ENCODE peak calls at places on chromosomes 4 and X, in five cellular contexts. Z, X, T, R and P are unnamed samples.

GRCh38 chr4:79402452-79402851 is 5.6 kb downstream of the GK2 start:
- DNase-seq in Z (no peak), X (no peak), T (no peak), R (no peak), P (no peak)

GRCh38 chr4:83054928-83055327 is 19.9 kb downstream of the COPS4 start:
- DNase-seq in Z (no peak), X (peak; percentile 45), T (no peak), R (peak; percentile 34), P (no peak)

GRCh38 chrX:15493118-15494082 is at the start of gene PIR:
- DNase-seq in Z (peak; percentile 67), X (peak; percentile 96), T (no peak), R (peak; percentile 83), P (peak; percentile 85)

GRCh38 chr4:15425520-15425919 is 2.3 kb upstream of the C1QTNF7 start:
- DNase-seq in Z (no peak), X (peak; percentile 10), T (no peak), R (no peak), P (no peak)

GRCh38 chr4:23333946-23334878 is 555.6 kb downstream of the PPARGC1A start:
- DNase-seq in Z (peak; percentile 84), X (peak; percentile 95), T (peak; percentile 3), R (peak; percentile 98), P (no peak)

GRCh38 chrX:150774798-150775568 is 81.8 kb downstream of the MTMR1 start:
- DNase-seq in Z (no peak), X (no peak), T (no peak), R (no peak), P (no peak)

GRCh38 chr4:168410681-168411080 is 69.6 kb downstream of the DDX60L start:
- DNase-seq in Z (no peak), X (no peak), T (no peak), R (no peak), P (no peak)

GRCh38 chrX:27679281-27679680 is 89.1 kb downstream of the DCAF8L2 start:
- DNase-seq in Z (no peak), X (peak; percentile 10), T (no peak), R (peak; percentile 1), P (no peak)

GRCh38 chr4:77872723-77873435 is 10.2 kb downstream of the MRPL1 start:
- DNase-seq in Z (no peak), X (no peak), T (no peak), R (no peak), P (no peak)

GRCh38 chrX:9379697-9380551 is 84.9 kb upstream of the TBL1X start:
- DNase-seq in Z (no peak), X (peak; percentile 88), T (no peak), R (no peak), P (no peak)

GRCh38 chr4:118281611-118282442 is 71.0 kb downstream of the PRSS12 start:
- DNase-seq in Z (peak; percentile 31), X (peak; percentile 55), T (no peak), R (peak; percentile 58), P (no peak)

GRCh38 chr4:142373610-142374009 is 472.5 kb downstream of the INPP4B start:
- DNase-seq in Z (no peak), X (peak; percentile 55), T (no peak), R (no peak), P (no peak)

GRCh38 chr4:122246551-122246950 is 94.4 kb downstream of the BLTP1 start:
- DNase-seq in Z (no peak), X (peak; percentile 40), T (no peak), R (no peak), P (no peak)

GRCh38 chr4:661856-662761 is 12.0 kb downstream of the ATP5ME start:
- DNase-seq in Z (no peak), X (no peak), T (no peak), R (no peak), P (no peak)

GRCh38 chr4:103397527-103397926 is 199.4 kb upstream of the CENPE start:
- DNase-seq in Z (no peak), X (no peak), T (no peak), R (no peak), P (no peak)

GRCh38 chr4:184384056-184384809 is 90.1 kb downstream of the IRF2 start:
- DNase-seq in Z (peak; percentile 30), X (peak; percentile 95), T (no peak), R (peak; percentile 70), P (no peak)

GRCh38 chr4:134708026-134708425 is 506.4 kb upstream of the PABPC4L start:
- DNase-seq in Z (no peak), X (peak; percentile 34), T (no peak), R (no peak), P (no peak)

GRCh38 chr4:8844976-8845690 is 26.5 kb downstream of the HMX1 start:
- DNase-seq in Z (no peak), X (no peak), T (no peak), R (no peak), P (no peak)

GRCh38 chrX:426881-427280 is 40.2 kb upstream of the PPP2R3B start:
- DNase-seq in Z (no peak), X (no peak), T (no peak), R (no peak), P (no peak)

GRCh38 chr4:89134775-89135319 is 23.5 kb downstream of the TIGD2 start:
- DNase-seq in Z (no peak), X (peak; percentile 76), T (no peak), R (no peak), P (no peak)

GRCh38 chr4:157405070-157405469 is 184.5 kb downstream of the GRIA2 start:
- DNase-seq in Z (no peak), X (no peak), T (no peak), R (no peak), P (no peak)

GRCh38 chr4:98377626-98378025 is 116.4 kb downstream of the RAP1GDS1 start:
- DNase-seq in Z (no peak), X (peak; percentile 5), T (no peak), R (no peak), P (no peak)

GRCh38 chrX:10399152-10399741 is 221.1 kb downstream of the MID1 start:
- DNase-seq in Z (no peak), X (no peak), T (no peak), R (no peak), P (no peak)

GRCh38 chrX:43450355-43450754 is 205.7 kb upstream of the MAOA start:
- DNase-seq in Z (no peak), X (no peak), T (no peak), R (no peak), P (no peak)

GRCh38 chr4:90852232-90852631 is 725.0 kb downstream of the CCSER1 start:
- DNase-seq in Z (no peak), X (no peak), T (no peak), R (no peak), P (no peak)

GRCh38 chrX:7159132-7159861 is 11.3 kb upstream of the PUDP start:
- DNase-seq in Z (peak; percentile 70), X (peak; percentile 97), T (no peak), R (peak; percentile 77), P (no peak)

GRCh38 chr4:8537041-8537461 is 43.1 kb upstream of the GPR78 start:
- DNase-seq in Z (no peak), X (peak; percentile 99), T (no peak), R (peak; percentile 62), P (no peak)

GRCh38 chrX:11533211-11533651 is 132.5 kb downstream of the ARHGAP6 start:
- DNase-seq in Z (peak; percentile 11), X (peak; percentile 78), T (no peak), R (peak; percentile 73), P (no peak)

GRCh38 chrX:84501798-84502628 is at the start of gene HDX:
- DNase-seq in Z (no peak), X (peak; percentile 88), T (peak; percentile 43), R (no peak), P (peak; percentile 83)
- TF ChIP-seq CTCF in Z (no peak), X (no peak), T (no peak), R (no peak), P (no peak)

GRCh38 chrX:140050906-140051305 is 85.6 kb upstream of the CXorf66 start:
- DNase-seq in Z (no peak), X (peak; percentile 35), T (no peak), R (peak; percentile 4), P (no peak)
- TF ChIP-seq CTCF in Z (no peak), X (peak; percentile 34), T (no peak), R (peak; percentile 21), P (peak; percentile 40)

DNA sequence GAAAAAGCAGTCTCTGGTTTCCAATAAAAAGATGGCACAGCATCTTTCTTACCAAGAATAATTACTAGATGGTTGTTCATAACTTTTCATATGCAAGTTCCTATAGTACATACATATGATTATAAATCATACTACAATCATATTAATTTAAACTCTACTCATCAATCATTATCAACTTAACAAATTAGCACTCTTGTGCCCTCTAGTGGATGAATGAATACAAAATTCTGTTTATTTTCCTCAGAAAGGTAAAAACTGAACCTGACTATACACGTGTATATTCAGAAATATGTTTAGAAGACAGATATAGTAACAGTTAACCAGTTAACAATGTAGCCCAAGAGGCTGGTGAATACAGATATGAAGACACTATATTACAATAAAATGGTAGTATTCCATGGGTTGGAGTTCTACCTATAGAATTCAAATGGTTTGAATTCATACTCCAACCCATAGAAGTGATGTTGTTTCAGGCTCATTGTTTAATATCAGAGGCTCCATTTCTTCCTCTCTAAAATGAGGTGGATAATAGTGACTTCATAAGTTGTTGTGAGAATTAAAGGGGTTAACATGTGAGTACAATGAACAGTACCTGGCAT is 100.0 kb downstream of the ADAMTS3 start:
- DNase-seq in Z (no peak), X (peak; percentile 54), T (no peak), R (peak; percentile 20), P (no peak)
- TF ChIP-seq CTCF in Z (no peak), X (peak; percentile 55), T (peak; percentile 26), R (no peak), P (peak; percentile 66)

DNA sequence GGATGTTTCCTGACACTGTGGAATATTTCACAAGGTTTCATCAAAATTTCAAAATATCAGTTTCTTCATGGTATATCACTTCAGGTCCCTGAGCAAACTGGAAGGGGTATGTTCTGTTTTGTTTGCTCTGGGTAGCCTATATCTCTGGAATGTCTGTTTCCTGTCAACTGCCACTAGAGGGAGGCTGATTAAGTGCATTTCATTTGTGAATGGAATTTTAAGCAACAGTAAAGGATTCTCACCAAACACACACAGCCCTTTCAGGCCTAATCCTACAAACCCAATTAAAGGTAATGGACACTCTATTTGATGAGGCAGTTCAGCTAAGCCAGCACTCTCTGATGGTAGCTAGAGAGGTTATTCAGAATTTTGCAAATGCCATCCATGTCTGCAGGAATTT is 307.1 kb downstream of the TEX13A start:
- DNase-seq in Z (no peak), X (peak; percentile 33), T (no peak), R (peak; percentile 2), P (no peak)
- TF ChIP-seq CTCF in Z (no peak), X (peak; percentile 51), T (peak; percentile 49), R (peak; percentile 31), P (no peak)

DNA sequence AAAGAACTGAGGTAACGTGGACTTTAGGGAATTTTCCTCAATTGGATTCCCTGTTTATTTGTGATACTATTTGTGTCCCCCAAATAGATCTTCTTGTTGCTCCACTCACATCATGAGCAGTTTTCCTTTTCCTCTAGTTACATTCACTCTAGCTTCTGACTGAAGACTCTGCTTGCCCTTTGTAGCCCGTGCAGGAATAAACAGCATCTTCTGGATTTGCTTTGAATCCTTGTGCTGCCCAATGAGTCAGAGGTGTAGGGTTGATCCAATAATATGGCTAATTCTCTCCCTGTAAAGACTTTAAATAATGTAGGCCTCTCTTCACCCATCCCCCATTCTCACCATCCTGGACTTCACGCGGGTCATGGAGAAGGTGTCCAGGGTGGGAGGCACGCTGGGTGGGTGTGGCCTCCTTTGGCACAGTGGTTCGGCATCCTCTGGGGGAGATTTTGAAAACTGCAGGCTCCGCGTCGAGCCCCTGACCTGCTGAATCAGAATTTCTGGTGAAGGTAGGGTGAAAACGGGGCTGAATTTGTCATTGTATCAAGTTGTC is 9.0 kb downstream of the HAND2 start:
- DNase-seq in Z (no peak), X (no peak), T (no peak), R (no peak), P (no peak)
- TF ChIP-seq CTCF in Z (no peak), X (no peak), T (no peak), R (no peak), P (no peak)

GRCh38 chrX:110442631-110443030 is 84.0 kb downstream of the RTL9 start:
- DNase-seq in Z (peak; percentile 24), X (peak; percentile 62), T (no peak), R (peak; percentile 45), P (no peak)
- TF ChIP-seq CTCF in Z (no peak), X (peak; percentile 26), T (no peak), R (peak; percentile 45), P (peak; percentile 26)